ENCODE peak calls at places on chromosomes 7 and 10, in eight cellular contexts. W is nephron progenitor cell; I is germinal center; B is C1 segment of cervical spinal cord; L is foreskin fibroblast; K is activated CD8-positive, alpha-beta memory T cell treated with anti-CD3 and anti-CD28 coated beads, Interleukin-2, amount 50 U/mL, for 48 hours; Q is activated CD4-positive, alpha-beta T cell treated with anti-CD3 and anti-CD28 coated beads, Interleukin-2, amount 50 U/mL, for 1 hour; J is ascending aorta. C is an unnamed sample.

GRCh38 chr10:71472912-71473311 is 76.2 kb downstream of the CDH23 start:
- DNase-seq in W (no peak), I (no peak), B (no peak), L (no peak), K (no peak), Q (no peak), J (no peak), C (no peak)

GRCh38 chr7:116354171-116354545 is 143.8 kb downstream of the TES start:
- DNase-seq in W (no peak), I (no peak), B (no peak), L (peak), K (no peak), Q (no peak), J (peak), C (no peak)

GRCh38 chr7:70520604-70521003 is 611.3 kb upstream of the GALNT17 start:
- DNase-seq in W (no peak), I (no peak), B (no peak), L (no peak), K (no peak), Q (no peak), J (no peak), C (no peak)

GRCh38 chr10:70805619-70806215 is 10.0 kb upstream of the SGPL1 start:
- DNase-seq in W (no peak), I (no peak), B (no peak), L (peak), K (no peak), Q (no peak), J (no peak), C (no peak)

GRCh38 chr10:28722065-28722803 is 44.9 kb downstream of the BAMBI start:
- DNase-seq in W (peak), I (no peak), B (no peak), L (peak), K (peak), Q (no peak), J (peak), C (no peak)

GRCh38 chr10:97333601-97334369 is 744 bp downstream of the FRAT2 start:
- DNase-seq in W (peak), I (peak), B (no peak), L (peak), K (peak), Q (no peak), J (peak), C (peak)

GRCh38 chr10:6112893-6113292 is 24.1 kb downstream of the RBM17 start:
- DNase-seq in W (no peak), I (no peak), B (no peak), L (no peak), K (no peak), Q (no peak), J (no peak), C (no peak)

GRCh38 chr7:29894238-29894637 is 87.9 kb downstream of the WIPF3 start:
- DNase-seq in W (no peak), I (no peak), B (no peak), L (no peak), K (no peak), Q (no peak), J (no peak), C (no peak)

GRCh38 chr10:49001402-49001801 is 61.8 kb upstream of the LRRC18 start:
- DNase-seq in W (peak), I (no peak), B (no peak), L (no peak), K (no peak), Q (no peak), J (no peak), C (no peak)

GRCh38 chr10:14971867-14972448 is 12.8 kb downstream of the MEIG1 start:
- DNase-seq in W (peak), I (no peak), B (no peak), L (no peak), K (no peak), Q (peak), J (no peak), C (no peak)

GRCh38 chr10:60237977-60238376 is 151.7 kb downstream of the ANK3 start:
- DNase-seq in W (no peak), I (peak), B (no peak), L (peak), K (no peak), Q (no peak), J (no peak), C (no peak)

GRCh38 chr10:121739114-121739513 is 140.9 kb upstream of the FGFR2 start:
- DNase-seq in W (no peak), I (no peak), B (no peak), L (no peak), K (no peak), Q (no peak), J (no peak), C (no peak)

GRCh38 chr7:146262527-146262926 is 145.9 kb downstream of the CNTNAP2 start:
- DNase-seq in W (no peak), I (no peak), B (no peak), L (no peak), K (no peak), Q (no peak), J (no peak), C (no peak)